ENCODE peak calls at places on chromosomes 1 and 21, in ten cellular contexts. M is A549, N is testis, I is keratinocyte, B is left ventricle myocardium inferior, Q is HCT116, D is brain microvascular endothelial cell, K is thoracic aorta, O is tibial nerve, J is esophagus squamous epithelium. G is an unnamed sample.

GRCh38 chr1:151128800-151129199 is 17.6 kb downstream of the SEMA6C start:
- DNase-seq in K (no peak), I (no peak), M (no peak), B (no peak), N (no peak), D (no peak), O (no peak), Q (no peak), J (no peak), G (no peak)

GRCh38 chr1:228194921-228195812 is 12.7 kb upstream of the OBSCN start:
- DNase-seq in B (no peak), N (no peak), M (no peak), D (no peak), Q (no peak), J (no peak), K (no peak), I (no peak), O (no peak), G (no peak)

GRCh38 chr1:21022279-21023040 is 154.2 kb downstream of the EIF4G3 start:
- DNase-seq in Q (peak), K (peak), J (no peak), D (peak), M (peak), N (peak), B (no peak), I (peak), O (peak), G (peak)

GRCh38 chr1:204369006-204369726 is 9.4 kb upstream of the PLEKHA6 start:
- DNase-seq in K (no peak), Q (no peak), B (no peak), M (no peak), J (no peak), D (no peak), I (no peak), N (no peak), O (no peak), G (no peak)

GRCh38 chr1:36156329-36157114 is 562 bp downstream of the MAP7D1 start:
- DNase-seq in N (peak), D (peak), J (no peak), K (no peak), B (peak), Q (no peak), O (peak), M (peak), I (no peak), G (peak)

GRCh38 chr1:171226757-171227370 is 21.4 kb upstream of the FMO1 start:
- DNase-seq in B (no peak), K (no peak), I (peak), Q (peak), J (no peak), D (peak), M (peak), N (peak), O (peak), G (peak)

GRCh38 chr21:35025206-35026152 is 23.6 kb downstream of the RUNX1 start:
- DNase-seq in D (no peak), B (no peak), I (no peak), Q (no peak), J (no peak), N (no peak), O (no peak), M (no peak), K (no peak), G (no peak)

GRCh38 chr1:225817611-225818061 is 7.7 kb downstream of the EPHX1 start:
- DNase-seq in J (no peak), K (peak), Q (peak), N (peak), B (peak), M (peak), D (peak), O (peak), I (no peak), G (peak)

GRCh38 chr1:217322834-217323233 is 308.1 kb downstream of the GPATCH2 start:
- DNase-seq in M (no peak), I (no peak), B (no peak), N (no peak), Q (no peak), D (no peak), J (no peak), K (no peak), O (no peak), G (no peak)

GRCh38 chr1:41868241-41868953 is 50.3 kb downstream of the HIVEP3 start:
- DNase-seq in D (no peak), M (no peak), J (no peak), Q (no peak), B (no peak), O (no peak), N (no peak), I (no peak), K (no peak), G (no peak)

GRCh38 chr1:208603721-208604120 is 359.5 kb upstream of the PLXNA2 start:
- DNase-seq in N (no peak), B (no peak), Q (no peak), K (no peak), I (no peak), M (no peak), D (no peak), J (no peak), O (no peak), G (no peak)

GRCh38 chr1:247054992-247055415 is 23.6 kb downstream of the ZNF670 start:
- DNase-seq in I (no peak), N (peak), O (no peak), M (no peak), D (peak), Q (no peak), B (no peak), K (no peak), J (no peak), G (peak)

DNA sequence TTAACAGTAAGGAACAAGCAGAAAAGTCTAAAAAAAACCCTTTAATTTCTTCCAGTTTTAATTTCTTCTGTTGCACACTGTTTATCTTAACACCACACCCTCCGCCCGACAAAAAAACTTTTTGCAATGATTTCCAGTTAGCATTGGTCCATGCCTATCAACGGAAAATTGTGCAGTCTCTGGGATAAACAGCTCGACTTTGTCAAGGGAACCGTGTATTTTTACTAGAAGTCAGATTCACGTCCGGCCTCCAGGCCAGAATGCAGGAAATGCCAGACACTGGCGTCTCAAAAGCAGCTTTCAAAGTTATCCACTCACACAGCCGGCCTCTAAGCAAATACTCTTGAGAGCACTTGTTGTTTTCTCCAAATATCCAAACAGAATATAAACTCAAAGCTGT is 409 bp upstream of the NUP210L start:
- DNase-seq in N (peak), K (peak), Q (no peak), I (no peak), B (no peak), M (no peak), D (peak), O (peak), J (no peak), G (peak)
- H3K27ac ChIP-seq in N (peak), K (peak), Q (no peak), I (no peak), B (peak), M (no peak), D (peak), O (peak), J (peak), G (peak)

GRCh38 chr21:18951291-18952038 is 547.9 kb upstream of the TMPRSS15 start:
- DNase-seq in N (peak), D (no peak), M (no peak), B (no peak), J (no peak), K (no peak), Q (no peak), I (no peak), O (no peak), G (no peak)
- TF ChIP-seq CTCF in N (peak), D (peak), M (no peak), B (peak), J (no peak), K (no peak), Q (peak), I (peak), O (no peak), G (no peak)

GRCh38 chr1:117838911-117839310 is 90.5 kb downstream of the GDAP2 start:
- DNase-seq in K (no peak), O (no peak), N (no peak), M (no peak), J (no peak), I (peak), B (no peak), Q (no peak), D (peak), G (no peak)
- H3K27ac ChIP-seq in K (no peak), O (no peak), N (no peak), M (no peak), J (no peak), I (no peak), B (no peak), Q (no peak), D (peak), G (no peak)

DNA sequence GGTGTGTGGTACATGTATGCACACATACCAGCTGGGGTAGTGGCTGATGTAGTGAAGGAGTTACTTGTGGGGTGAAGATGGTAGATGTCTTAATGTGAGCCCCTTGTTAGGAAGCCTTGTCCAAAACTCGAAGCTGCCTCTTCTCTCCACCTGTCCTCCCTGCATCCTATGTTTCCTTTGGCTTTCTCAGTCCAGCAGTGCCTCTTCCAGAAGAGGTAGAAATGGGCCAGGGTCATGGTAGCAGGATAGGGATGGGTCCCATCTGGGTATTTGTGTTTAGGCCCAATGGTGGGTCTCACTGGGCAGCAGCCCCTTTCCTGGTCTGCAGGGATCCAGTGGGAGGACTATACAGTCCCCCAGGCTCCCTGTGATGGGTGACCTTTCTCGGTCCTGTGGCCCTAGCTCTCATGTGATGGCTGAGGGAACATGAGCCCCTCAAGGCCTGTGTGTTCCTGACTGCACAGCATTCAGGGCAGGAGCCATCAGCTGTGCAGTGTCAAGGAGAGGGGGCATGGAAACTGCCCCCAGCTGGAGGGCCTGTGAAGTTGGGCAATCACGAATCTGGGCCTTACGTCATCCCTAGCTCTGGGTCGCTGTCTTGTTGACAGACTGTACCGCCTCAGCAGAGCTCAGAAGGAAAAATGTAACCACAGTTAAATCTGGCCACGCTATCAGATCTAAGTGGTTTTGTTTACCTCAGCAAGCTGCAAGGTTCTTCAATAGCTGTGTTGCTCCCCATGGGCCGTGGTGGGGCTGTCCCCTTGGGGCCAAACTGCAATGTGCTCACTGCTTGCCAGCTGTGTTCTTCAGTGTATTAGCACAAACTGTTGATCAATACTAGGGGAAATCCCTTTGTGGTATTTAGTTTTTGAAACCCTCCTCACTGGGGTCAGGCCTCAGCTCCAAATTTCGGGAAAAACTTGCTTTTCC is 82.7 kb downstream of the NOS1AP start:
- DNase-seq in K (no peak), B (no peak), J (no peak), O (peak), Q (no peak), D (peak), N (no peak), I (no peak), M (no peak), G (no peak)
- TF ChIP-seq CTCF in K (no peak), B (no peak), J (no peak), O (no peak), Q (no peak), D (no peak), N (no peak), I (no peak), M (no peak), G (no peak)

DNA sequence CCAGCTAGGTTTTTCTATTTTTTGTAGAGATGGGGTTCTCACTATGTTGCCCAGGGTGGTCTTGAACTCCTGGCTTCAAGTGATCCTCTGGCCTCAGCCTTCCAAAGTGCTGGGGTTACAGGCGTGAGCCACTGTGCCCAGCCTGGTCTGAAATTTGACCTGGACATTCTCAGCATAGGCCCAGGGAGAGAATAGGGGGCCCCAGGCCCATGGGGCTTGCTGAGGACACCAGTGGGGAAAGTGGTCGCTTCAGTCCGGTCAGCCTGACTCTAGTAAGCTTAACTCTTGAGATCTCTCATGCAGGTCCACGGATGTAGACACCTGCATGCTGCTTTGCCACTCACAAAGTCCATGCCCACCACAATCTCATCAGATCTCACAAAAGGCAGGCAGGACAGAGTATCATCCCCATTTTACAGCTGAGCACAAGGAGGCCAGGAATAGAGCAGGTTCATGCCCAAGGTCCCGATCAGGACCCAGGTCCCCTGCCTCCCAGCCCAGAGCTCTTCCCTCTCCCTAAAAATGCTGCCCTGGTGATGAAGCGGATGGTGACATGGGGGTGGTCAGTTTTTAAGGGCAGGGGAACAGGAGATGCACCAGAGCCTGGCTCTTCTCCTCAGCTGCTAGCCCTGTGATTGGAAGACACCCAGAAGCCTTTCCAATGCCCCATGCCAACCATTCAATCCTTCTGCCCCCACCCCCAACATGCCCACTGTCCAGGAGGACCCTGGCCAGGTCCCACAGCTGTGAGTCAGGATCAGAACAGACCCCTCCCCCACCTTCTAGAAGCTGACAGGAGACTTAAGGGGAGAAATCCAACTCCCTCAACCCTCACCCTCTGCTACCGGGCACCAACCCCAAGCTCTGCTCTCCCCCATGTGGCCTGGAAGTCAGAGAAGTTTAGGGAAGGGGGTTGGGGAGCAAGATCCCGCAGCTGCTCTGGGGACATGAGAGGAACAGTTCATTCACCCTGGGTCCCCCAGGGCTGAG is 1.8 kb downstream of the FHL3 start:
- DNase-seq in N (no peak), J (no peak), D (no peak), B (no peak), O (no peak), Q (no peak), M (no peak), K (no peak), I (no peak), G (peak)
- H3K27ac ChIP-seq in N (peak), J (peak), D (peak), B (peak), O (peak), Q (peak), M (peak), K (peak), I (peak), G (peak)

DNA sequence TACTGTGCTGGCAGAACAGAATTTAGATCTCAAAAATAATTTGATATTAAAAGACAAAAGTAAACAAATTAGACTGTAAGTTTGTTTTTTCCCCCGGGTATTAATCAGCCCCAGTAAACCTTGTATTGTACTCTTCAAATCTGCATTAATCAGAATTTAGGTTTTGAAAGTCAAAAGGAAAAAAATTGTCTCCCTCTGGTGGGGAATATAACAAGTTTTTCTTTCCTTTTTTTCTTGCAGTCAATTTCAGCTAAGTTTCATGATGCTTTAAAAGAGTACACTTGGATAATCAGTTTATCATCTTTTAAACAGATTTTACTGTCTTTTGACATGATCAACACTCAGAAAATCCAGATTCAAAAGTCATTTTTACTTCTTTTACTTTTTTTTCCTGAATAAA is 134.5 kb upstream of the PKN2 start:
- DNase-seq in N (no peak), J (no peak), O (no peak), Q (peak), I (no peak), B (no peak), K (no peak), D (no peak), M (no peak), G (no peak)
- TF ChIP-seq CTCF in N (no peak), J (no peak), O (peak), Q (peak), I (no peak), B (peak), K (no peak), D (peak), M (peak), G (peak)

G was measured in uterus.